ENCODE peak calls at places on chromosome 7, in four cellular contexts. One of them, this sample, is unnamed.
A peak's percentile ranks its signal among the peaks of the same experiment; 100 is the strongest.

GRCh38 chr7:109616551-109617069 is 1046.9 kb downstream of the DNAJB9 start:
- DNase-seq in body of pancreas: no peak
- DNase-seq in esophagus squamous epithelium: no peak
- DNase-seq in transverse colon: no peak
- DNase-seq in this sample: no peak

GRCh38 chr7:131604841-131605279 is 48.4 kb upstream of the PODXL start:
- DNase-seq in body of pancreas: no peak
- DNase-seq in esophagus squamous epithelium: no peak
- DNase-seq in transverse colon: no peak
- DNase-seq in this sample: no peak

GRCh38 chr7:123916240-123916724 is 8.8 kb upstream of the SPAM1 start:
- DNase-seq in body of pancreas: no peak
- DNase-seq in esophagus squamous epithelium: no peak
- DNase-seq in transverse colon: peak; percentile 33
- DNase-seq in this sample: no peak

GRCh38 chr7:108001759-108002725 is 919 bp downstream of the LAMB1 start:
- DNase-seq in body of pancreas: peak; percentile 16
- DNase-seq in esophagus squamous epithelium: no peak
- DNase-seq in transverse colon: peak; percentile 18
- DNase-seq in this sample: peak; percentile 30

GRCh38 chr7:142585425-142585824 is 163.8 kb upstream of the PRSS1 start:
- DNase-seq in body of pancreas: no peak
- DNase-seq in esophagus squamous epithelium: no peak
- DNase-seq in transverse colon: no peak
- DNase-seq in this sample: no peak

GRCh38 chr7:148712610-148713330 is 14.1 kb downstream of the CUL1 start:
- DNase-seq in body of pancreas: no peak
- DNase-seq in esophagus squamous epithelium: no peak
- DNase-seq in transverse colon: no peak
- DNase-seq in this sample: no peak

GRCh38 chr7:80392229-80393169 is 119.4 kb downstream of the GNAT3 start:
- DNase-seq in body of pancreas: no peak
- DNase-seq in esophagus squamous epithelium: no peak
- DNase-seq in transverse colon: no peak
- DNase-seq in this sample: no peak

GRCh38 chr7:73820013-73820412 is 10.8 kb upstream of the CLDN4 start:
- DNase-seq in body of pancreas: no peak
- DNase-seq in esophagus squamous epithelium: no peak
- DNase-seq in transverse colon: no peak
- DNase-seq in this sample: no peak

GRCh38 chr7:99362801-99363200 is 11.7 kb upstream of the ARPC1B start:
- DNase-seq in body of pancreas: no peak
- DNase-seq in esophagus squamous epithelium: no peak
- DNase-seq in transverse colon: no peak
- DNase-seq in this sample: no peak

GRCh38 chr7:158524749-158525635 is 62.6 kb downstream of the PTPRN2 start:
- DNase-seq in body of pancreas: no peak
- DNase-seq in esophagus squamous epithelium: no peak
- DNase-seq in transverse colon: no peak
- DNase-seq in this sample: no peak

GRCh38 chr7:11474902-11475585 is 357.0 kb downstream of the THSD7A start:
- DNase-seq in body of pancreas: peak; percentile 18
- DNase-seq in esophagus squamous epithelium: no peak
- DNase-seq in transverse colon: no peak
- DNase-seq in this sample: peak; percentile 41

GRCh38 chr7:27200761-27201230 is 905 bp upstream of the HOXA13 start:
- DNase-seq in body of pancreas: no peak
- DNase-seq in esophagus squamous epithelium: no peak
- DNase-seq in transverse colon: no peak
- DNase-seq in this sample: no peak

GRCh38 chr7:107302250-107302649 is 133.4 kb downstream of the HBP1 start:
- DNase-seq in body of pancreas: no peak
- DNase-seq in esophagus squamous epithelium: no peak
- DNase-seq in transverse colon: no peak
- DNase-seq in this sample: no peak

GRCh38 chr7:102221961-102222360 is 64.7 kb upstream of the SH2B2 start:
- DNase-seq in body of pancreas: no peak
- DNase-seq in esophagus squamous epithelium: no peak
- DNase-seq in transverse colon: no peak
- DNase-seq in this sample: no peak

GRCh38 chr7:159026271-159027047 is 118.2 kb downstream of the VIPR2 start:
- DNase-seq in body of pancreas: no peak
- DNase-seq in esophagus squamous epithelium: no peak
- DNase-seq in transverse colon: peak; percentile 7
- DNase-seq in this sample: no peak

GRCh38 chr7:124856299-124856888 is 73.2 kb downstream of the POT1 start:
- DNase-seq in body of pancreas: no peak
- DNase-seq in esophagus squamous epithelium: no peak
- DNase-seq in transverse colon: no peak
- DNase-seq in this sample: no peak

GRCh38 chr7:87574630-87575029 is 26.1 kb downstream of the ABCB1 start:
- DNase-seq in body of pancreas: no peak
- DNase-seq in esophagus squamous epithelium: no peak
- DNase-seq in transverse colon: no peak
- DNase-seq in this sample: no peak

GRCh38 chr7:12685550-12685949 is 1.9 kb upstream of the ARL4A start:
- DNase-seq in body of pancreas: peak; percentile 47
- DNase-seq in esophagus squamous epithelium: no peak
- DNase-seq in transverse colon: no peak
- DNase-seq in this sample: peak; percentile 14

GRCh38 chr7:26629696-26630095 is 234.7 kb downstream of the SKAP2 start:
- DNase-seq in body of pancreas: no peak
- DNase-seq in esophagus squamous epithelium: no peak
- DNase-seq in transverse colon: no peak
- DNase-seq in this sample: no peak

GRCh38 chr7:2689343-2689847 is 1.4 kb downstream of the AMZ1 start:
- DNase-seq in body of pancreas: no peak
- DNase-seq in esophagus squamous epithelium: no peak
- DNase-seq in transverse colon: no peak
- DNase-seq in this sample: no peak

GRCh38 chr7:47239927-47240570 is 341.9 kb downstream of the TNS3 start:
- DNase-seq in body of pancreas: no peak
- DNase-seq in esophagus squamous epithelium: no peak
- DNase-seq in transverse colon: no peak
- DNase-seq in this sample: no peak

GRCh38 chr7:638256-639011 is 88.1 kb upstream of the DNAAF5 start:
- DNase-seq in body of pancreas: no peak
- DNase-seq in esophagus squamous epithelium: no peak
- DNase-seq in transverse colon: no peak
- DNase-seq in this sample: no peak

GRCh38 chr7:104306788-104307187 is 21.6 kb upstream of the LHFPL3 start:
- DNase-seq in body of pancreas: no peak
- DNase-seq in esophagus squamous epithelium: no peak
- DNase-seq in transverse colon: no peak
- DNase-seq in this sample: no peak
- TF ChIP-seq POLR2A in body of pancreas: no peak
- TF ChIP-seq POLR2A in esophagus squamous epithelium: no peak
- TF ChIP-seq POLR2A in transverse colon: no peak
- TF ChIP-seq POLR2A in this sample: no peak

GRCh38 chr7:64887756-64888508 is 15.1 kb upstream of the ZNF273 start:
- DNase-seq in body of pancreas: peak; percentile 73
- DNase-seq in esophagus squamous epithelium: no peak
- DNase-seq in transverse colon: peak; percentile 60
- DNase-seq in this sample: peak; percentile 43
- TF ChIP-seq CTCF in body of pancreas: peak; percentile 36
- TF ChIP-seq CTCF in esophagus squamous epithelium: peak; percentile 30
- TF ChIP-seq CTCF in transverse colon: peak; percentile 42
- TF ChIP-seq CTCF in this sample: peak; percentile 47

DNA sequence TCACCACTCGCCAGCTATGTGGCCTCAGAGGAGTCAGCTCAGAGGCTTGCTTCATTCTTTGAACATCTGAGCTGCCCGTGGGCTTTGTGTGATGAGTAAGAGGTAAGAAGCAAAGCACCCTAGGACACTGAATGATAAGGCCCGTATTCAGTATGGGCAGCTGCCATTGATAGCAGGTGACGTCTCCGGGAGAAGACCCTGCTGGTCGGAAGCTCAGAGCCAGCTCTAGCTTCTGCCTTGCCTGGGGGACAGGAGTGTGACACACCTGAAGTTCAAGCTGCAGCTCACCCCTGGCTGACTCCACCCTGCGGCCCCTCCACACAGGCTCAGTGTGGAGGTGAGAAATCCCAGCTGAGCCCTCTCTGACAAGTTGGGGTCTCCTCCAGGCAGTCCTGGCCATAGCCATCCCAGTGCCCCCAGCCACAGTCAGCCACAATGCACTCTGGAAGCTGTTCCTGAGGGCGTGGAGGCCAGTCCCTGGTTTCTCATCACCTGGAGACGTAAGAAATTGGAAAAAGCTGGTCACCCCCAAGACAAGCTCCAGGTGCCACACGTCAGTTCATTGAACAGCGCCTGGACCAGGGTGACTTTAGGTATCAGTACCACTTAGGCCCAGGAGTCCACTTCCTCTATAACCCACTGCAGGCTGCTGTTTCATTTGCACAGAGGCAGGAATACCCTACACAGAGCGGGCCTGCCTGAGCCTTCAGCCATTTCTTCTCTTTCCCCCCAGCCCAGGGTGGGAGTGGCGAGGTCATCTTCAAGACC is 164.9 kb upstream of the RHEB start:
- DNase-seq in body of pancreas: no peak
- DNase-seq in esophagus squamous epithelium: no peak
- DNase-seq in transverse colon: no peak
- DNase-seq in this sample: no peak
- H3K27ac ChIP-seq in body of pancreas: no peak overlapping the region
- H3K27ac ChIP-seq in esophagus squamous epithelium: no peak overlapping the region
- H3K27ac ChIP-seq in transverse colon: no peak overlapping the region
- H3K27ac ChIP-seq in this sample: no peak overlapping the region

DNA sequence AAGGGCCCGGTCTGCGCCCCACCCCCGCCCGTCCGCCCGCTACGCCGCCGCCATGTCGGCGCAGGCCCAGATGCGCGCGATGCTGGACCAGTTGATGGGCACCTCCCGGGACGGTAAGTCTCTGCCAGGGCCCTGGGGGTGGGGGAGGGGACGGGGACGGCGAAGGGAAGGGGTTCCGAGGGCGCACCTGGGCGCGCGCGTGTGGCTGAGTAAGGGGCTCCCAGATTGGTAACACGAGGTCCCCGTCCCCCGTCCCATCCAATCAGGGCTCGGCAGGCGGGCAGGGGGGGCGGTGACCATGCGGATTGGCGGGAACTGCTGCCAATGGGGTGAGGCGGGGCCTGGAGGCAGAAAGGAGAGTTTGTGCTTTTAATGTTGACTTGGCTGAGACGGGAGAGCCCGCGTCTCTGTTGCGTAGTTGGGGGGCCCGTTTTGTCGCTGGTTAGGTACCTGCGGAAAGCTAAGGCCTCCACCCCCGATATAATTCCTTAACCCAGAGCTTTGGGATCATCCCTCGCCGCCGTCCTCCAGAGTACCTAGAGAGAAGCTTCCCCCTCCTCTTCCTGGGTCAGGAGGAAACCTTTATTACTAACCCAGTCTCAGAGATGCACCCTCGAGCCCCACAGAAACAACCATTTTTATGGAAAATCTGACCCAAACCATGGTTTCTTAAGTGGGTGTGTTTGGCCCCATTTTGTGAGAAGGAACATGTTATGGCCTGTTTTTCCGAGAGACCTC is 685 bp downstream of the LUC7L2 start:
- DNase-seq in body of pancreas: peak; percentile 97
- DNase-seq in esophagus squamous epithelium: peak; percentile 84
- DNase-seq in transverse colon: peak; percentile 97
- DNase-seq in this sample: peak; percentile 99
- TF ChIP-seq POLR2A in body of pancreas: no peak
- TF ChIP-seq POLR2A in esophagus squamous epithelium: peak; percentile 75
- TF ChIP-seq POLR2A in transverse colon: peak; percentile 36
- TF ChIP-seq POLR2A in this sample: peak; percentile 94